ENCODE peak calls at places on chromosome 1, in eight cellular contexts. A is left ventricle myocardium superior; C is neural crest cell; I is colonic mucosa; Z is AG08395; J is CD8-positive, alpha-beta memory T cell; D is iris pigment epithelial cell; L is AG10803. U is an unnamed sample.

GRCh38 chr1:193438312-193438711 is 251.9 kb upstream of the B3GALT2 start:
- DNase-seq in A (no peak), C (no peak), I (no peak), Z (no peak), J (no peak), D (no peak), L (no peak), U (no peak)

GRCh38 chr1:40592107-40592773 is 60.8 kb downstream of the ZNF684 start:
- DNase-seq in A (no peak), C (no peak), I (no peak), Z (no peak), J (no peak), D (peak; percentile 53), L (peak; percentile 33), U (no peak)

GRCh38 chr1:153598309-153599172 is 14.4 kb downstream of the S100A16 start:
- DNase-seq in A (no peak), C (no peak), I (no peak), Z (peak; percentile 76), J (no peak), D (peak; percentile 66), L (peak; percentile 73), U (no peak)

GRCh38 chr1:154856049-154856448 is 14.0 kb downstream of the KCNN3 start:
- DNase-seq in A (peak; percentile 73), C (no peak), I (no peak), Z (no peak), J (no peak), D (no peak), L (no peak), U (no peak)

GRCh38 chr1:69737527-69738176 is 169.9 kb downstream of the LRRC7 start:
- DNase-seq in A (no peak), C (peak; percentile 34), I (peak; percentile 27), Z (peak; percentile 53), J (no peak), D (peak; percentile 71), L (peak; percentile 72), U (no peak)

GRCh38 chr1:225454733-225455132 is 26.9 kb upstream of the LBR start:
- DNase-seq in A (no peak), C (no peak), I (no peak), Z (peak; percentile 92), J (peak; percentile 20), D (peak; percentile 86), L (peak; percentile 76), U (no peak)

GRCh38 chr1:209742409-209743144 is 13.3 kb upstream of the TRAF3IP3 start:
- DNase-seq in A (no peak), C (no peak), I (no peak), Z (peak; percentile 33), J (no peak), D (peak; percentile 81), L (peak; percentile 58), U (no peak)

GRCh38 chr1:3471356-3472087 is 17.1 kb downstream of the ARHGEF16 start:
- DNase-seq in A (peak; percentile 74), C (peak; percentile 74), I (no peak), Z (peak; percentile 46), J (no peak), D (peak; percentile 49), L (peak; percentile 33), U (peak; percentile 69)

GRCh38 chr1:147273409-147274307 is 31.2 kb downstream of the CHD1L start:
- DNase-seq in A (no peak), C (peak; percentile 22), I (peak; percentile 26), Z (peak; percentile 89), J (peak; percentile 8), D (peak; percentile 90), L (peak; percentile 87), U (no peak)

GRCh38 chr1:33321178-33321577 is 280 bp upstream of the A3GALT2 start:
- DNase-seq in A (no peak), C (no peak), I (no peak), Z (no peak), J (no peak), D (no peak), L (no peak), U (no peak)

GRCh38 chr1:79104617-79105016 is 98.1 kb upstream of the ADGRL4 start:
- DNase-seq in A (no peak), C (no peak), I (no peak), Z (no peak), J (no peak), D (no peak), L (no peak), U (no peak)

GRCh38 chr1:155145491-155145890 is 5.2 kb upstream of the DPM3 start:
- DNase-seq in A (no peak), C (no peak), I (no peak), Z (no peak), J (no peak), D (no peak), L (no peak), U (no peak)

GRCh38 chr1:45378184-45378583 is 37.9 kb upstream of the MUTYH start:
- DNase-seq in A (no peak), C (no peak), I (no peak), Z (no peak), J (no peak), D (no peak), L (no peak), U (no peak)

U was measured in 8988T.